ENCODE peak calls at places on chromosomes 13 and 19, in seven cellular contexts. Z is left lung, L is H1, B is tibial artery, R is HepG2, T is cardiac muscle cell, A is astrocyte. Y is an unnamed sample. For H3K4me1, the result is how much of the 10 kb centered on the place peaks cover.

GRCh38 chr19:28831464-28831863 is 381.5 kb downstream of the UQCRFS1 start:
- DNase-seq in Z (no peak), L (peak), B (no peak), R (no peak), T (no peak), A (no peak), Y (no peak)

GRCh38 chr13:32446778-32447465 is 19.0 kb upstream of the N4BP2L1 start:
- DNase-seq in Z (no peak), L (no peak), B (no peak), R (no peak), T (no peak), A (no peak), Y (no peak)

GRCh38 chr13:85529216-85529590 is 270.0 kb downstream of the SLITRK6 start:
- DNase-seq in Z (no peak), L (no peak), B (no peak), R (no peak), T (no peak), A (peak), Y (no peak)

GRCh38 chr13:36395280-36395679 is 37.0 kb upstream of the CCNA1 start:
- DNase-seq in Z (no peak), L (no peak), B (no peak), R (peak), T (no peak), A (peak), Y (no peak)

GRCh38 chr13:37868691-37869505 is 674 bp downstream of the TRPC4 start:
- DNase-seq in Z (no peak), L (no peak), B (peak), R (no peak), T (peak), A (peak), Y (no peak)

GRCh38 chr13:48138270-48138669 is 43.4 kb upstream of the MED4 start:
- DNase-seq in Z (no peak), L (no peak), B (no peak), R (no peak), T (no peak), A (no peak), Y (no peak)

GRCh38 chr13:109704771-109705628 is 81.4 kb downstream of the IRS2 start:
- DNase-seq in Z (peak), L (no peak), B (peak), R (no peak), T (no peak), A (no peak), Y (no peak)

GRCh38 chr19:30923096-30923495 is 426.1 kb downstream of the TSHZ3 start:
- DNase-seq in Z (no peak), L (no peak), B (no peak), R (no peak), T (no peak), A (no peak), Y (no peak)

GRCh38 chr19:6086081-6086858 is 24.0 kb downstream of the RFX2 start:
- DNase-seq in Z (no peak), L (no peak), B (no peak), R (no peak), T (no peak), A (no peak), Y (no peak)

GRCh38 chr19:35585844-35586243 is at the start of gene PMIS2:
- DNase-seq in Z (no peak), L (peak), B (no peak), R (no peak), T (no peak), A (no peak), Y (no peak)

GRCh38 chr19:48330012-48330681 is 4.8 kb downstream of the EMP3 start:
- DNase-seq in Z (peak), L (no peak), B (peak), R (no peak), T (peak), A (no peak), Y (peak)

GRCh38 chr13:106986033-106986484 is 418.1 kb upstream of the ARGLU1 start:
- DNase-seq in Z (no peak), L (peak), B (no peak), R (no peak), T (peak), A (peak), Y (no peak)

GRCh38 chr19:29714953-29715694 is at the start of gene C19orf12:
- DNase-seq in Z (peak), L (no peak), B (peak), R (peak), T (peak), A (peak), Y (peak)

GRCh38 chr13:49357694-49358093 is 86.2 kb downstream of the CAB39L start:
- DNase-seq in Z (no peak), L (no peak), B (no peak), R (no peak), T (no peak), A (peak), Y (no peak)

GRCh38 chr13:79427265-79427664 is 21.2 kb upstream of the RBM26 start:
- DNase-seq in Z (no peak), L (no peak), B (no peak), R (no peak), T (no peak), A (no peak), Y (no peak)

GRCh38 chr13:113585828-113586355 is 1.3 kb downstream of the TFDP1 start:
- DNase-seq in Z (peak), L (no peak), B (peak), R (no peak), T (no peak), A (no peak), Y (no peak)

GRCh38 chr19:38433268-38433733 is at the start of gene RYR1:
- DNase-seq in Z (peak), L (no peak), B (peak), R (no peak), T (peak), A (no peak), Y (no peak)

GRCh38 chr13:25922373-25922772 is 129.4 kb downstream of the SHISA2 start:
- DNase-seq in Z (no peak), L (no peak), B (no peak), R (no peak), T (peak), A (no peak), Y (no peak)

GRCh38 chr13:113747291-113747833 is 11.7 kb upstream of the TMEM255B start:
- DNase-seq in Z (peak), L (no peak), B (no peak), R (no peak), T (no peak), A (no peak), Y (no peak)

GRCh38 chr19:48645652-48646191 is at the start of gene CA11:
- DNase-seq in Z (no peak), L (no peak), B (no peak), R (no peak), T (no peak), A (no peak), Y (no peak)

GRCh38 chr19:15235796-15236195 is 3.5 kb upstream of the EPHX3 start:
- DNase-seq in Z (no peak), L (no peak), B (no peak), R (no peak), T (no peak), A (no peak), Y (no peak)

GRCh38 chr13:110116072-110116487 is 190.9 kb downstream of the COL4A1 start:
- DNase-seq in Z (peak), L (no peak), B (no peak), R (peak), T (peak), A (no peak), Y (peak)

GRCh38 chr13:27830010-27830409 is 37.7 kb downstream of the GSX1 start:
- DNase-seq in Z (peak), L (no peak), B (no peak), R (no peak), T (peak), A (no peak), Y (peak)

GRCh38 chr19:40608957-40609356 is 7.8 kb downstream of the LTBP4 start:
- DNase-seq in Z (no peak), L (no peak), B (no peak), R (no peak), T (no peak), A (no peak), Y (no peak)
- H3K4me1 ChIP-seq in Z (under half), L (under half), B (under half), R (half or more), T (under half), A (under half), Y (under half)

GRCh38 chr19:55683449-55684261 is 8.6 kb downstream of the EPN1 start:
- DNase-seq in Z (peak), L (no peak), B (no peak), R (peak), T (no peak), A (no peak), Y (peak)

GRCh38 chr19:55678121-55678671 is 3.2 kb downstream of the EPN1 start:
- DNase-seq in Z (peak), L (no peak), B (no peak), R (no peak), T (no peak), A (no peak), Y (no peak)

GRCh38 chr19:55679343-55680257 is 4.6 kb downstream of the EPN1 start:
- DNase-seq in Z (peak), L (no peak), B (no peak), R (no peak), T (no peak), A (no peak), Y (no peak)

GRCh38 chr19:55680339-55681130 is 5.5 kb downstream of the EPN1 start:
- DNase-seq in Z (peak), L (no peak), B (no peak), R (no peak), T (no peak), A (no peak), Y (no peak)

DNA sequence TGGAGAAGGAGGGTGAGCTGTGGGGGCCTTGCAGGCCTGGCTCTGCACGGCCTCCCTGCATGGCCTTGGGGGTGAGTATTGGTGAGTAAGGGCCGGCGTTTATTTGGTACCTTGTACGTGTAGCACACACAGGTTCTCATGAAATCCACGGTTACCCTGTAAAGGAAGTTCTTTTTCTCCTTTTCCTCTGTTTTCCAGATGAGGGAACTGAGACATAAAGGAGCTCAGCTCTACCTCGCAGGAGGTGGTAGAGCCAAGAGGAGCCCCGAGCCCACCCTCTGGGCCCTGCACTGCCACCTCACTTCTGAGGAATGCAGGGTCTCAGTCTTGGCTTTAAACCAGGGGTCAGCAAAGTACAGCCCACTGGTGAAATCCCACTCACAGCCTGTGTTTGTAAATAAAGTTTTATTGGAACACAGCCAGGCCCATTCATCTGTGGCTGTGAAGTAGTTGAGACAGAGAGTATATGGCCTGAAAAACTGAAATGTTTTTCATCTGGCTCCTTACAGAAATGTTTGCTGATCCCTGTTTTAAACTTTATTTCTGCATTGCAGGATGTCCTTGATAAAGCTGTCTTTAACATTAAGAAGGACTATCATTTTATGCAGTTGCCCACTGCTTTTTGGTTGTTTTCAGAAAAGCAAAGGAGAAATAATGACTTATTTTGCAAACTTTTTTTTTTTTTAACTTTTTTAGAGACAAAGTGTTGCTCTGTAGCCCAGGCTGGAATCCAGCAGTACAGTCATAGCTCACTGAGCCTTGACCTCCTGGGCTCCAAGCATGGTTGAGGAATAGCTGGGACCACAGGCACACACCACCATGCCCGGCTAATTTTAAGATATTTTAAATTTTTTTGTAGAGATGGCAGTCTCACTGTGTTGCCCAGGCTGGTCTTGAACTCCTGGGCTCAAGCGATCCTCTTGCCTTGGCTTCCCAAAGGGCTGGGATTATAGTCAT is 6.4 kb downstream of the EPN1 start:
- DNase-seq in Z (peak), L (no peak), B (no peak), R (no peak), T (no peak), A (peak), Y (no peak)
- H3K4me1 ChIP-seq in Z (under half), L (under half), B (under half), R (half or more), T (under half), A (under half), Y (under half)

DNA sequence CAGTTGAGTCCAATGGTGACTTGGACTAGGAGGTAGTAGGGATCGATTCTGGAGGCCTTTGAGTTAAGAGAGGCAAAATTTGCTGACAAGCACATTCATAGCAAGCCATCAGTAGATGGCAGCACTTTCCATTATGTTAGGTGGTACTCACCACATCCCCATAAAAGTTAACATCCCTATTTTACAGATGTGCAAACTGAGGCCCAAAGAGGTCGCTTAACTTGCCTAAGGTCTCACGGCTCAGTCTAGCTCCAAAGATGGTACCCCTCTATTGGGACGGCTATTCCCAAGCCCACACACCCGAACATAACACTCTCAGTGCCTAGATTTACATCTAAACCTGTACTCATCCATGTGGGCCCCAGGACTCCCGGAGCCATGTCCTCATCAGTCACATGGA is 21.5 kb upstream of the FOSB start:
- DNase-seq in Z (no peak), L (no peak), B (no peak), R (peak), T (no peak), A (no peak), Y (no peak)
- H3K4me1 ChIP-seq in Z (under half), L (under half), B (under half), R (half or more), T (under half), A (under half), Y (under half)

GRCh38 chr13:77326905-77327604 is at the start of gene MYCBP2:
- DNase-seq in Z (peak), L (peak), B (peak), R (peak), T (peak), A (peak), Y (peak)
- H3K4me1 ChIP-seq in Z (under half), L (under half), B (under half), R (half or more), T (under half), A (under half), Y (under half)

DNA sequence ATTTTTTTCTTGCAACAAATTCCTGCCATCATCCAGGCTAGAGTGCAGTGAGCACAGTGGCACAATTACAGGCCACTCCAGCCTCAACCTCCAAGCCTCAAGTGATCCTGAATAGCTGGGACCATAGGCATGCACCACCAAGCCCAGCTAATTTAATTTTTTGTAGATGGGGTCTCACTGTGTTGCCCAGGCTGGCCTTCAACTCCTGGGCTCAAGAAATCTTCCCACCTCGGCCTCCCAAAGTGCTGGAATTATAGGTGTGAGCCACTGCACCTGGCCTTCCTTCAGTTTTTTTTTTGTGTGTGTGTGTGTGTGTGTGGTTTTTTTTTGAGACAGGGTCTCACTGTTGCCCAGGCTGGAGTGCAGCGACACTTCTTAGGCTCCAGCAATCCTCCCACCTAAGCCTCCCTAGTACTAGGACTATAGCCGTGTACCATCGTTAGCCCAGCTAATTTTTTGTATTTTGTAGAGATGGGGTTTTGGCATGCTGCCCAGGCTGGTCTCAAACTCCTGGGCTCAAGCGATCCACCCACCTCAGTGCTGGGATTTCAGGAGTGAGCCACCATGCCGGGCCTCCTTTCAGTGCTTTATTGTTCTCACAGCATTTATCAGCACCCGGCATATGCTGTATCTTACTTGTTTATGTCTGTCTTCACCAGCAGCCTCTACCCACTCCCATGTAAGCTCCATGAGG is 5.9 kb upstream of the SRRM5 start:
- DNase-seq in Z (no peak), L (no peak), B (no peak), R (no peak), T (no peak), A (no peak), Y (no peak)
- H3K4me1 ChIP-seq in Z (under half), L (under half), B (under half), R (under half), T (under half), A (under half), Y (under half)

GRCh38 chr19:1132625-1133383 is 29.0 kb downstream of the GPX4 start:
- DNase-seq in Z (no peak), L (no peak), B (no peak), R (no peak), T (no peak), A (no peak), Y (no peak)
- H3K4me1 ChIP-seq in Z (under half), L (under half), B (under half), R (under half), T (under half), A (under half), Y (under half)

GRCh38 chr13:30752201-30752797 is 17.0 kb downstream of the ALOX5AP start:
- DNase-seq in Z (no peak), L (no peak), B (peak), R (no peak), T (peak), A (peak), Y (no peak)

GRCh38 chr13:30752991-30753616 is 17.8 kb downstream of the ALOX5AP start:
- DNase-seq in Z (no peak), L (no peak), B (no peak), R (no peak), T (peak), A (no peak), Y (no peak)

GRCh38 chr13:30748717-30749116 is 13.4 kb downstream of the ALOX5AP start:
- DNase-seq in Z (no peak), L (no peak), B (no peak), R (no peak), T (no peak), A (no peak), Y (no peak)

GRCh38 chr13:30750036-30750435 is 14.7 kb downstream of the ALOX5AP start:
- DNase-seq in Z (no peak), L (no peak), B (no peak), R (no peak), T (no peak), A (no peak), Y (no peak)

DNA sequence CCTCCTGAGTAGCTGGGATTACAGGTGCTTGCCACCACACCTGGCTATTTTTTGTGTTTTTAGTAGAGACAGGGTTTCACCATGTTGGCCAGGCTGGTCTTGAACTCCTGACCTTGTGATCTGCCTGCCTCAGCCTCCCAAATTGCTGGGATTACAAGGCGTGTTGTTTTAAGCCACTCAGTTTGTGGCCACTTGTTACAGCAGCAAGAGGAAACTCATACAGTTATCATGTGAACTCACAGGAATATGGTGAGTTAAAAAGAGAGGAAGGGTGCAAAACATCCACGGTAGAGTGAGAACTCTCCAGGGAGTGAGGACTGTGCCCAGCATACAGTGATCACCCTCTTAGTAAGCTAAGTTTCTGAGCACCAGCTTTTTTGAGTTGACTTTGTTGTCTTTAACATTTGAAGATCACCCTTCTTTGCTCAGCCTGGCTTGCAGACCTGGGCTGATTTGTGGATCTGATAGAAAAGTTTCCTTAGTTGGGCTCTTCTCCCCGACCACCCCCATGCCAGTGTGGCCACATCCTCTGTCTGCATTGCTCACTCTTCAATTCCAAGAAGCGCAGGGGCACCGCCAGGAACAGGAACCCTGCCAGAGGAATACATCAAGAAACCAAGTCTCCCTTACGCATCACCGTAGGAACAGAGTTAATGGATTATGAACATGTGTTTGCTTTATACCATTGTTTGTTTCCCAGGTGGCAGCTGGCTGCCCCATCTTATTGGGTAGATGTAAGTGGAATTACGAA is 16.0 kb downstream of the ALOX5AP start:
- DNase-seq in Z (no peak), L (no peak), B (no peak), R (no peak), T (no peak), A (peak), Y (no peak)
- H3K4me1 ChIP-seq in Z (under half), L (under half), B (under half), R (under half), T (under half), A (under half), Y (under half)

Y was measured in pancreas.